ENCODE peak calls at places on chromosome 15, in nine cellular contexts. One of them, this sample, is unnamed.

GRCh38 chr15:60907233-60907947 is 321.7 kb downstream of the RORA start:
- DNase-seq in HEK293T: no peak
- DNase-seq in IMR-90: no peak
- DNase-seq in adipocyte: no peak
- DNase-seq in left ventricle myocardium superior: no peak
- DNase-seq in NB4: no peak
- DNase-seq in head of caudate nucleus: no peak
- DNase-seq in activated CD4-positive, alpha-beta T cell treated with anti-CD3 and anti-CD28 coated beads, Interleukin-2, amount 50 U/mL, for 1 hour: no peak
- DNase-seq in NCI-H1105 treated with DMSO at 0.1 percent for 48 hours: no peak
- DNase-seq in this sample: no peak

GRCh38 chr15:86077070-86077469 is 2.6 kb upstream of the AGBL1 start:
- DNase-seq in NCI-H1105 treated with DMSO at 0.1 percent for 48 hours: no peak
- DNase-seq in left ventricle myocardium superior: no peak
- DNase-seq in head of caudate nucleus: no peak
- DNase-seq in activated CD4-positive, alpha-beta T cell treated with anti-CD3 and anti-CD28 coated beads, Interleukin-2, amount 50 U/mL, for 1 hour: no peak
- DNase-seq in adipocyte: no peak
- DNase-seq in IMR-90: no peak
- DNase-seq in NB4: no peak
- DNase-seq in HEK293T: no peak
- DNase-seq in this sample: no peak

GRCh38 chr15:77021803-77022381 is 27.0 kb downstream of the PSTPIP1 start:
- DNase-seq in NB4: peak; percentile 60
- DNase-seq in head of caudate nucleus: no peak
- DNase-seq in NCI-H1105 treated with DMSO at 0.1 percent for 48 hours: no peak
- DNase-seq in IMR-90: peak; percentile 68
- DNase-seq in left ventricle myocardium superior: peak; percentile 35
- DNase-seq in adipocyte: peak; percentile 57
- DNase-seq in HEK293T: no peak
- DNase-seq in activated CD4-positive, alpha-beta T cell treated with anti-CD3 and anti-CD28 coated beads, Interleukin-2, amount 50 U/mL, for 1 hour: no peak
- DNase-seq in this sample: no peak

GRCh38 chr15:84600687-84601554 is at the start of gene ZSCAN2:
- DNase-seq in left ventricle myocardium superior: peak; percentile 97
- DNase-seq in activated CD4-positive, alpha-beta T cell treated with anti-CD3 and anti-CD28 coated beads, Interleukin-2, amount 50 U/mL, for 1 hour: peak; percentile 92
- DNase-seq in head of caudate nucleus: peak; percentile 98
- DNase-seq in NB4: peak; percentile 98
- DNase-seq in HEK293T: peak; percentile 96
- DNase-seq in adipocyte: peak; percentile 99
- DNase-seq in IMR-90: peak; percentile 91
- DNase-seq in NCI-H1105 treated with DMSO at 0.1 percent for 48 hours: peak; percentile 85
- DNase-seq in this sample: peak; percentile 97

GRCh38 chr15:52706091-52706490 is 26.9 kb upstream of the ATOSA start:
- DNase-seq in NCI-H1105 treated with DMSO at 0.1 percent for 48 hours: no peak
- DNase-seq in NB4: no peak
- DNase-seq in IMR-90: no peak
- DNase-seq in adipocyte: no peak
- DNase-seq in head of caudate nucleus: no peak
- DNase-seq in HEK293T: no peak
- DNase-seq in left ventricle myocardium superior: no peak
- DNase-seq in activated CD4-positive, alpha-beta T cell treated with anti-CD3 and anti-CD28 coated beads, Interleukin-2, amount 50 U/mL, for 1 hour: no peak
- DNase-seq in this sample: no peak

GRCh38 chr15:57395292-57395691 is 19.0 kb downstream of the CGNL1 start:
- DNase-seq in left ventricle myocardium superior: no peak
- DNase-seq in activated CD4-positive, alpha-beta T cell treated with anti-CD3 and anti-CD28 coated beads, Interleukin-2, amount 50 U/mL, for 1 hour: no peak
- DNase-seq in adipocyte: peak; percentile 20
- DNase-seq in NB4: no peak
- DNase-seq in head of caudate nucleus: no peak
- DNase-seq in IMR-90: peak; percentile 68
- DNase-seq in NCI-H1105 treated with DMSO at 0.1 percent for 48 hours: no peak
- DNase-seq in HEK293T: no peak
- DNase-seq in this sample: no peak

GRCh38 chr15:31214864-31215489 is 111.7 kb upstream of the KLF13 start:
- DNase-seq in left ventricle myocardium superior: peak; percentile 75
- DNase-seq in NB4: peak; percentile 71
- DNase-seq in IMR-90: no peak
- DNase-seq in NCI-H1105 treated with DMSO at 0.1 percent for 48 hours: no peak
- DNase-seq in head of caudate nucleus: no peak
- DNase-seq in HEK293T: no peak
- DNase-seq in adipocyte: peak; percentile 80
- DNase-seq in activated CD4-positive, alpha-beta T cell treated with anti-CD3 and anti-CD28 coated beads, Interleukin-2, amount 50 U/mL, for 1 hour: no peak
- DNase-seq in this sample: peak; percentile 88

GRCh38 chr15:22949074-22949547 is 31.1 kb downstream of the CYFIP1 start:
- DNase-seq in adipocyte: peak; percentile 58
- DNase-seq in activated CD4-positive, alpha-beta T cell treated with anti-CD3 and anti-CD28 coated beads, Interleukin-2, amount 50 U/mL, for 1 hour: no peak
- DNase-seq in left ventricle myocardium superior: peak; percentile 87
- DNase-seq in NB4: peak; percentile 90
- DNase-seq in HEK293T: peak; percentile 33
- DNase-seq in NCI-H1105 treated with DMSO at 0.1 percent for 48 hours: no peak
- DNase-seq in head of caudate nucleus: no peak
- DNase-seq in IMR-90: peak; percentile 24
- DNase-seq in this sample: no peak

GRCh38 chr15:68431792-68432401 is at the start of gene ITGA11:
- DNase-seq in NCI-H1105 treated with DMSO at 0.1 percent for 48 hours: peak; percentile 82
- DNase-seq in HEK293T: peak; percentile 48
- DNase-seq in IMR-90: peak; percentile 34
- DNase-seq in activated CD4-positive, alpha-beta T cell treated with anti-CD3 and anti-CD28 coated beads, Interleukin-2, amount 50 U/mL, for 1 hour: no peak
- DNase-seq in left ventricle myocardium superior: peak; percentile 90
- DNase-seq in NB4: peak; percentile 71
- DNase-seq in head of caudate nucleus: no peak
- DNase-seq in adipocyte: peak; percentile 87
- DNase-seq in this sample: peak; percentile 42

GRCh38 chr15:47820047-47820779 is 102.9 kb downstream of the SEMA6D start:
- DNase-seq in IMR-90: peak; percentile 25
- DNase-seq in adipocyte: peak; percentile 17
- DNase-seq in activated CD4-positive, alpha-beta T cell treated with anti-CD3 and anti-CD28 coated beads, Interleukin-2, amount 50 U/mL, for 1 hour: no peak
- DNase-seq in left ventricle myocardium superior: no peak
- DNase-seq in NB4: no peak
- DNase-seq in HEK293T: no peak
- DNase-seq in NCI-H1105 treated with DMSO at 0.1 percent for 48 hours: no peak
- DNase-seq in head of caudate nucleus: no peak
- DNase-seq in this sample: no peak

GRCh38 chr15:79673416-79674123 is 223.2 kb downstream of the MTHFS start:
- DNase-seq in activated CD4-positive, alpha-beta T cell treated with anti-CD3 and anti-CD28 coated beads, Interleukin-2, amount 50 U/mL, for 1 hour: no peak
- DNase-seq in adipocyte: peak; percentile 47
- DNase-seq in IMR-90: peak; percentile 58
- DNase-seq in head of caudate nucleus: no peak
- DNase-seq in HEK293T: no peak
- DNase-seq in left ventricle myocardium superior: no peak
- DNase-seq in NCI-H1105 treated with DMSO at 0.1 percent for 48 hours: no peak
- DNase-seq in NB4: peak; percentile 65
- DNase-seq in this sample: no peak

GRCh38 chr15:39110336-39110735 is 470.5 kb upstream of the THBS1 start:
- DNase-seq in left ventricle myocardium superior: no peak
- DNase-seq in activated CD4-positive, alpha-beta T cell treated with anti-CD3 and anti-CD28 coated beads, Interleukin-2, amount 50 U/mL, for 1 hour: no peak
- DNase-seq in HEK293T: no peak
- DNase-seq in NB4: no peak
- DNase-seq in NCI-H1105 treated with DMSO at 0.1 percent for 48 hours: no peak
- DNase-seq in IMR-90: peak; percentile 66
- DNase-seq in head of caudate nucleus: no peak
- DNase-seq in adipocyte: no peak
- DNase-seq in this sample: no peak

GRCh38 chr15:73797366-73798158 is 44.4 kb upstream of the INSYN1 start:
- DNase-seq in adipocyte: no peak
- DNase-seq in HEK293T: no peak
- DNase-seq in NB4: no peak
- DNase-seq in NCI-H1105 treated with DMSO at 0.1 percent for 48 hours: no peak
- DNase-seq in left ventricle myocardium superior: no peak
- DNase-seq in activated CD4-positive, alpha-beta T cell treated with anti-CD3 and anti-CD28 coated beads, Interleukin-2, amount 50 U/mL, for 1 hour: no peak
- DNase-seq in IMR-90: no peak
- DNase-seq in head of caudate nucleus: no peak
- DNase-seq in this sample: no peak

GRCh38 chr15:25188551-25189101 is 233.8 kb downstream of the SNRPN start:
- DNase-seq in HEK293T: no peak
- DNase-seq in IMR-90: no peak
- DNase-seq in NB4: no peak
- DNase-seq in NCI-H1105 treated with DMSO at 0.1 percent for 48 hours: no peak
- DNase-seq in activated CD4-positive, alpha-beta T cell treated with anti-CD3 and anti-CD28 coated beads, Interleukin-2, amount 50 U/mL, for 1 hour: no peak
- DNase-seq in head of caudate nucleus: no peak
- DNase-seq in left ventricle myocardium superior: no peak
- DNase-seq in adipocyte: no peak
- DNase-seq in this sample: no peak

GRCh38 chr15:54307252-54307902 is 329.1 kb downstream of the UNC13C start:
- DNase-seq in NCI-H1105 treated with DMSO at 0.1 percent for 48 hours: no peak
- DNase-seq in activated CD4-positive, alpha-beta T cell treated with anti-CD3 and anti-CD28 coated beads, Interleukin-2, amount 50 U/mL, for 1 hour: no peak
- DNase-seq in NB4: no peak
- DNase-seq in IMR-90: no peak
- DNase-seq in adipocyte: no peak
- DNase-seq in head of caudate nucleus: no peak
- DNase-seq in HEK293T: no peak
- DNase-seq in left ventricle myocardium superior: no peak
- DNase-seq in this sample: no peak

GRCh38 chr15:98155356-98155755 is 194.9 kb downstream of the ARRDC4 start:
- DNase-seq in adipocyte: peak; percentile 1
- DNase-seq in HEK293T: no peak
- DNase-seq in activated CD4-positive, alpha-beta T cell treated with anti-CD3 and anti-CD28 coated beads, Interleukin-2, amount 50 U/mL, for 1 hour: no peak
- DNase-seq in left ventricle myocardium superior: no peak
- DNase-seq in NB4: no peak
- DNase-seq in NCI-H1105 treated with DMSO at 0.1 percent for 48 hours: no peak
- DNase-seq in head of caudate nucleus: no peak
- DNase-seq in IMR-90: no peak
- DNase-seq in this sample: no peak

GRCh38 chr15:70227122-70227521 is 129.4 kb upstream of the TLE3 start:
- DNase-seq in activated CD4-positive, alpha-beta T cell treated with anti-CD3 and anti-CD28 coated beads, Interleukin-2, amount 50 U/mL, for 1 hour: no peak
- DNase-seq in HEK293T: no peak
- DNase-seq in NCI-H1105 treated with DMSO at 0.1 percent for 48 hours: peak; percentile 55
- DNase-seq in adipocyte: no peak
- DNase-seq in IMR-90: no peak
- DNase-seq in head of caudate nucleus: no peak
- DNase-seq in NB4: no peak
- DNase-seq in left ventricle myocardium superior: no peak
- DNase-seq in this sample: no peak

GRCh38 chr15:26939398-26939797 is 31.6 kb upstream of the GABRG3 start:
- DNase-seq in NB4: no peak
- DNase-seq in NCI-H1105 treated with DMSO at 0.1 percent for 48 hours: no peak
- DNase-seq in left ventricle myocardium superior: no peak
- DNase-seq in HEK293T: no peak
- DNase-seq in head of caudate nucleus: no peak
- DNase-seq in adipocyte: no peak
- DNase-seq in IMR-90: no peak
- DNase-seq in activated CD4-positive, alpha-beta T cell treated with anti-CD3 and anti-CD28 coated beads, Interleukin-2, amount 50 U/mL, for 1 hour: no peak
- DNase-seq in this sample: no peak

GRCh38 chr15:64180235-64180824 is 17.5 kb upstream of the PPIB start:
- DNase-seq in NCI-H1105 treated with DMSO at 0.1 percent for 48 hours: peak; percentile 83
- DNase-seq in left ventricle myocardium superior: no peak
- DNase-seq in head of caudate nucleus: peak; percentile 64
- DNase-seq in adipocyte: no peak
- DNase-seq in IMR-90: no peak
- DNase-seq in activated CD4-positive, alpha-beta T cell treated with anti-CD3 and anti-CD28 coated beads, Interleukin-2, amount 50 U/mL, for 1 hour: no peak
- DNase-seq in NB4: no peak
- DNase-seq in HEK293T: no peak
- DNase-seq in this sample: peak; percentile 39

GRCh38 chr15:58401991-58402649 is 29.7 kb upstream of the LIPC start:
- DNase-seq in adipocyte: peak; percentile 78
- DNase-seq in IMR-90: no peak
- DNase-seq in HEK293T: no peak
- DNase-seq in NCI-H1105 treated with DMSO at 0.1 percent for 48 hours: no peak
- DNase-seq in activated CD4-positive, alpha-beta T cell treated with anti-CD3 and anti-CD28 coated beads, Interleukin-2, amount 50 U/mL, for 1 hour: no peak
- DNase-seq in left ventricle myocardium superior: no peak
- DNase-seq in head of caudate nucleus: no peak
- DNase-seq in NB4: no peak
- DNase-seq in this sample: no peak

GRCh38 chr15:68034071-68034470 is 20.0 kb upstream of the PIAS1 start:
- DNase-seq in activated CD4-positive, alpha-beta T cell treated with anti-CD3 and anti-CD28 coated beads, Interleukin-2, amount 50 U/mL, for 1 hour: no peak
- DNase-seq in head of caudate nucleus: no peak
- DNase-seq in adipocyte: no peak
- DNase-seq in IMR-90: no peak
- DNase-seq in left ventricle myocardium superior: no peak
- DNase-seq in HEK293T: no peak
- DNase-seq in NB4: no peak
- DNase-seq in NCI-H1105 treated with DMSO at 0.1 percent for 48 hours: no peak
- DNase-seq in this sample: no peak

GRCh38 chr15:91885714-91886265 is 32.3 kb downstream of the SLCO3A1 start:
- DNase-seq in NCI-H1105 treated with DMSO at 0.1 percent for 48 hours: no peak
- DNase-seq in adipocyte: no peak
- DNase-seq in IMR-90: no peak
- DNase-seq in activated CD4-positive, alpha-beta T cell treated with anti-CD3 and anti-CD28 coated beads, Interleukin-2, amount 50 U/mL, for 1 hour: no peak
- DNase-seq in HEK293T: no peak
- DNase-seq in NB4: peak; percentile 23
- DNase-seq in head of caudate nucleus: no peak
- DNase-seq in left ventricle myocardium superior: peak; percentile 43
- DNase-seq in this sample: no peak

GRCh38 chr15:99239545-99240198 is 9.7 kb downstream of the TTC23 start:
- DNase-seq in IMR-90: peak; percentile 59
- DNase-seq in head of caudate nucleus: no peak
- DNase-seq in adipocyte: no peak
- DNase-seq in HEK293T: no peak
- DNase-seq in activated CD4-positive, alpha-beta T cell treated with anti-CD3 and anti-CD28 coated beads, Interleukin-2, amount 50 U/mL, for 1 hour: no peak
- DNase-seq in NB4: no peak
- DNase-seq in NCI-H1105 treated with DMSO at 0.1 percent for 48 hours: no peak
- DNase-seq in left ventricle myocardium superior: no peak
- DNase-seq in this sample: no peak

GRCh38 chr15:42094512-42094963 is at the start of gene PLA2G4D:
- DNase-seq in head of caudate nucleus: no peak
- DNase-seq in NB4: no peak
- DNase-seq in left ventricle myocardium superior: no peak
- DNase-seq in IMR-90: no peak
- DNase-seq in adipocyte: no peak
- DNase-seq in HEK293T: no peak
- DNase-seq in NCI-H1105 treated with DMSO at 0.1 percent for 48 hours: peak; percentile 90
- DNase-seq in activated CD4-positive, alpha-beta T cell treated with anti-CD3 and anti-CD28 coated beads, Interleukin-2, amount 50 U/mL, for 1 hour: no peak
- DNase-seq in this sample: peak; percentile 43

GRCh38 chr15:43514241-43515057 is 3.0 kb upstream of the MAP1A start:
- DNase-seq in adipocyte: peak; percentile 68
- DNase-seq in head of caudate nucleus: peak; percentile 83
- DNase-seq in NCI-H1105 treated with DMSO at 0.1 percent for 48 hours: no peak
- DNase-seq in activated CD4-positive, alpha-beta T cell treated with anti-CD3 and anti-CD28 coated beads, Interleukin-2, amount 50 U/mL, for 1 hour: no peak
- DNase-seq in NB4: peak; percentile 55
- DNase-seq in left ventricle myocardium superior: peak; percentile 80
- DNase-seq in IMR-90: peak; percentile 49
- DNase-seq in HEK293T: no peak
- DNase-seq in this sample: peak; percentile 77

GRCh38 chr15:68572921-68573320 is 5.9 kb upstream of the CORO2B start:
- DNase-seq in adipocyte: no peak
- DNase-seq in head of caudate nucleus: no peak
- DNase-seq in NB4: no peak
- DNase-seq in HEK293T: no peak
- DNase-seq in IMR-90: no peak
- DNase-seq in left ventricle myocardium superior: no peak
- DNase-seq in activated CD4-positive, alpha-beta T cell treated with anti-CD3 and anti-CD28 coated beads, Interleukin-2, amount 50 U/mL, for 1 hour: no peak
- DNase-seq in NCI-H1105 treated with DMSO at 0.1 percent for 48 hours: no peak
- DNase-seq in this sample: no peak

GRCh38 chr15:100764778-100765457 is 114.7 kb upstream of the ALDH1A3 start:
- DNase-seq in adipocyte: peak; percentile 64
- DNase-seq in HEK293T: no peak
- DNase-seq in head of caudate nucleus: no peak
- DNase-seq in activated CD4-positive, alpha-beta T cell treated with anti-CD3 and anti-CD28 coated beads, Interleukin-2, amount 50 U/mL, for 1 hour: no peak
- DNase-seq in left ventricle myocardium superior: no peak
- DNase-seq in IMR-90: peak; percentile 79
- DNase-seq in NB4: no peak
- DNase-seq in NCI-H1105 treated with DMSO at 0.1 percent for 48 hours: no peak
- DNase-seq in this sample: peak; percentile 41

GRCh38 chr15:43420435-43420834 is 49.5 kb downstream of the TUBGCP4 start:
- DNase-seq in NB4: no peak
- DNase-seq in NCI-H1105 treated with DMSO at 0.1 percent for 48 hours: no peak
- DNase-seq in activated CD4-positive, alpha-beta T cell treated with anti-CD3 and anti-CD28 coated beads, Interleukin-2, amount 50 U/mL, for 1 hour: no peak
- DNase-seq in IMR-90: no peak
- DNase-seq in HEK293T: no peak
- DNase-seq in left ventricle myocardium superior: no peak
- DNase-seq in head of caudate nucleus: no peak
- DNase-seq in adipocyte: no peak
- DNase-seq in this sample: no peak

GRCh38 chr15:86040360-86041095 is 39.1 kb upstream of the AGBL1 start:
- DNase-seq in left ventricle myocardium superior: no peak
- DNase-seq in adipocyte: no peak
- DNase-seq in NCI-H1105 treated with DMSO at 0.1 percent for 48 hours: no peak
- DNase-seq in HEK293T: no peak
- DNase-seq in IMR-90: no peak
- DNase-seq in head of caudate nucleus: no peak
- DNase-seq in activated CD4-positive, alpha-beta T cell treated with anti-CD3 and anti-CD28 coated beads, Interleukin-2, amount 50 U/mL, for 1 hour: no peak
- DNase-seq in NB4: no peak
- DNase-seq in this sample: no peak

GRCh38 chr15:67902579-67902979 is 62.7 kb upstream of the RNU6-1 start:
- DNase-seq in IMR-90: no peak
- DNase-seq in NB4: no peak
- DNase-seq in left ventricle myocardium superior: no peak
- DNase-seq in NCI-H1105 treated with DMSO at 0.1 percent for 48 hours: no peak
- DNase-seq in HEK293T: no peak
- DNase-seq in adipocyte: no peak
- DNase-seq in head of caudate nucleus: no peak
- DNase-seq in activated CD4-positive, alpha-beta T cell treated with anti-CD3 and anti-CD28 coated beads, Interleukin-2, amount 50 U/mL, for 1 hour: no peak
- DNase-seq in this sample: no peak

This sample was measured in posterior cingulate gyrus.